ENCODE peak calls at places on chromosomes 4 and X, in five cellular contexts. J is endothelial cell, A is astrocyte, Z is B cell, B is neural progenitor cell. T is an unnamed sample.

GRCh38 chrX:132520213-132520612 is 31.4 kb upstream of the MBNL3 start:
- DNase-seq in A (no peak), J (no peak), B (no peak), Z (no peak), T (no peak)

GRCh38 chr4:76688737-76689078 is 209.2 kb downstream of the SOWAHB start:
- DNase-seq in Z (no peak), J (no peak), A (peak; percentile 57), B (peak; percentile 42), T (no peak)

GRCh38 chr4:144399927-144400326 is 246.0 kb upstream of the HHIP start:
- DNase-seq in A (peak; percentile 96), B (no peak), J (no peak), Z (no peak), T (no peak)

GRCh38 chr4:73589887-73590801 is 30.1 kb downstream of the RASSF6 start:
- DNase-seq in A (peak; percentile 41), J (no peak), B (no peak), Z (no peak), T (no peak)

GRCh38 chr4:40710484-40711269 is 39.1 kb upstream of the NSUN7 start:
- DNase-seq in B (no peak), A (no peak), Z (no peak), J (no peak), T (no peak)

GRCh38 chrX:63920875-63921274 is 135.9 kb upstream of the ARHGEF9 start:
- DNase-seq in A (no peak), J (no peak), Z (no peak), B (no peak), T (no peak)

GRCh38 chr4:73067971-73068394 is 1.5 kb downstream of the COX18 start:
- DNase-seq in Z (no peak), A (peak; percentile 8), J (no peak), B (no peak), T (peak; percentile 52)

GRCh38 chr4:23999714-24000113 is 109.9 kb upstream of the PPARGC1A start:
- DNase-seq in J (no peak), A (peak; percentile 52), Z (no peak), B (no peak), T (no peak)

GRCh38 chr4:122826596-122827257 is at the start of gene FGF2:
- DNase-seq in Z (peak; percentile 62), A (peak; percentile 51), B (peak; percentile 88), J (peak; percentile 60), T (peak; percentile 26)

GRCh38 chr4:41935652-41936021 is 408 bp downstream of the TMEM33 start:
- DNase-seq in A (no peak), Z (no peak), J (no peak), B (no peak), T (peak; percentile 58)

GRCh38 chrX:10006770-10007169 is 39.6 kb downstream of the CLDN34 start:
- DNase-seq in Z (no peak), J (no peak), A (no peak), B (peak; percentile 6), T (no peak)

GRCh38 chrX:154064637-154065435 is 32.7 kb downstream of the MECP2 start:
- DNase-seq in B (no peak), Z (no peak), J (no peak), A (no peak), T (no peak)
- TF ChIP-seq CTCF in B (no peak), Z (no peak), J (no peak), A (no peak), T (no peak)

GRCh38 chrX:8868906-8869305 is 67.7 kb upstream of the FAM9A start:
- DNase-seq in Z (no peak), A (no peak), B (no peak), J (no peak), T (no peak)
- TF ChIP-seq CTCF in Z (no peak), A (peak; percentile 20), B (no peak), J (no peak), T (no peak)

GRCh38 chr4:168353746-168354145 is 35.2 kb upstream of the DDX60 start:
- DNase-seq in Z (no peak), J (no peak), B (no peak), A (no peak), T (no peak)
- TF ChIP-seq CTCF in Z (no peak), J (no peak), B (no peak), A (no peak), T (no peak)

GRCh38 chr4:38184404-38184803 is 224.2 kb downstream of the PTTG2 start:
- DNase-seq in A (no peak), B (no peak), Z (no peak), J (no peak), T (no peak)
- TF ChIP-seq CTCF in A (peak; percentile 23), B (no peak), Z (no peak), J (no peak), T (no peak)

DNA sequence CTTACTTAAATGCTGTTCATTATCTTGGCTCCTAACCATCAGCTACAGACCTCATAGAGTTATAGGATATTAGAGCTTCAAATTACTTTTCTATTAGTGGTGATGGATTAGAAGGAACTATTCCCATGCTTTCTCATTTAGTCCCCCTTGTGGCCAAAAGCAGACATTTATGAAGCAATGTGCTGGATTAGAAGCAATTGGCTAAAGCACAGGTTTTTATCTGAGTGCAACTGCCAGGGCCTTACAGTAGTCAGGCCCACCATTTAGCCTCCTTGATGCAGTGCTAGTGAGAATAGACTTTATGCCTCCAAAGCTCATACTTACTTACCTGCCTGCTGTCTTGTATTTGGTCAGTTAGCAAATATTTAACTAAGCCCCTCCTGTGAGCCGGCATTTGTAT is 93.0 kb downstream of the TSPAN7 start:
- DNase-seq in B (peak; percentile 31), J (peak; percentile 7), Z (no peak), A (peak; percentile 10), T (no peak)
- TF ChIP-seq CTCF in B (peak; percentile 57), J (peak; percentile 60), Z (no peak), A (peak; percentile 31), T (peak; percentile 31)

GRCh38 chr4:81467672-81467964 is 4.1 kb downstream of the RASGEF1B start:
- DNase-seq in Z (no peak), A (no peak), B (no peak), J (no peak), T (no peak)
- TF ChIP-seq CTCF in Z (peak; percentile 43), A (no peak), B (no peak), J (peak; percentile 42), T (peak; percentile 63)